ENCODE peak calls at places on chromosomes 3 and 15, in ten cellular contexts. V is NCI-H1092 treated with DMSO at 0.1 percent for 48 hours, B is Calu3, A is HS-27A, J is AG20443, H is AG04450, K is EL, Q is A549, X is Caki2, M is NCI-H1105. G is an unnamed sample.

GRCh38 chr3:156449712-156450574 is 105.0 kb downstream of the SSR3 start:
- DNase-seq in H (no peak), V (peak; percentile 5), Q (peak; percentile 28), B (peak; percentile 39), J (peak; percentile 44), A (no peak), M (peak; percentile 45), K (peak; percentile 33), X (peak; percentile 30), G (peak; percentile 50)

GRCh38 chr3:61409638-61410037 is 151.7 kb upstream of the PTPRG start:
- DNase-seq in A (no peak), M (no peak), J (no peak), X (no peak), B (no peak), K (no peak), Q (no peak), H (no peak), V (no peak), G (no peak)

GRCh38 chr15:78362716-78363426 is 22.7 kb downstream of the CRABP1 start:
- DNase-seq in X (no peak), H (no peak), B (no peak), K (no peak), Q (no peak), A (no peak), M (no peak), J (peak; percentile 31), V (no peak), G (no peak)

GRCh38 chr3:9397911-9398714 is 698 bp downstream of the SETD5 start:
- DNase-seq in A (peak; percentile 47), J (peak; percentile 11), H (no peak), X (peak; percentile 47), B (peak; percentile 14), V (peak; percentile 54), K (peak; percentile 44), Q (no peak), M (no peak), G (peak; percentile 32)

GRCh38 chr3:134910026-134910425 is 115.0 kb downstream of the EPHB1 start:
- DNase-seq in H (no peak), V (no peak), X (no peak), K (no peak), Q (no peak), J (no peak), B (no peak), M (no peak), A (no peak), G (no peak)

GRCh38 chr3:196127308-196128040 is 45.6 kb upstream of the TFRC start:
- DNase-seq in B (peak; percentile 17), V (no peak), H (no peak), A (no peak), J (no peak), Q (no peak), K (no peak), X (no peak), M (no peak), G (no peak)

GRCh38 chr3:108090701-108091497 is at the start of gene CD47:
- DNase-seq in J (peak; percentile 100), X (peak; percentile 73), M (peak; percentile 77), Q (peak; percentile 91), V (peak; percentile 89), B (peak; percentile 96), K (peak; percentile 89), H (peak; percentile 55), A (peak; percentile 53), G (peak; percentile 90)

GRCh38 chr3:15331606-15332404 is 581 bp downstream of the SH3BP5 start:
- DNase-seq in V (peak; percentile 39), H (no peak), X (no peak), A (no peak), J (peak; percentile 36), Q (peak; percentile 19), M (no peak), K (peak; percentile 37), B (peak; percentile 8), G (peak; percentile 13)

GRCh38 chr3:127462111-127462655 is 128.3 kb downstream of the TPRA1 start:
- DNase-seq in H (no peak), Q (no peak), K (no peak), J (no peak), V (no peak), A (no peak), M (no peak), B (no peak), X (no peak), G (no peak)

GRCh38 chr15:78437107-78437761 is 782 bp upstream of the IREB2 start:
- DNase-seq in X (no peak), M (no peak), H (no peak), K (no peak), V (no peak), A (no peak), J (peak; percentile 49), B (no peak), Q (peak; percentile 74), G (no peak)

GRCh38 chr3:13658681-13659080 is 109.8 kb downstream of the FBLN2 start:
- DNase-seq in H (no peak), J (no peak), M (no peak), A (no peak), V (no peak), Q (no peak), K (no peak), B (no peak), X (no peak), G (no peak)

GRCh38 chr3:37945803-37946530 is 44.6 kb upstream of the VILL start:
- DNase-seq in H (peak; percentile 33), X (peak; percentile 92), J (peak; percentile 52), A (peak; percentile 68), Q (peak; percentile 18), B (peak; percentile 80), K (peak; percentile 92), V (no peak), M (no peak), G (peak; percentile 96)

GRCh38 chr15:82538961-82539689 is 1.1 kb downstream of the RPS17 start:
- DNase-seq in K (no peak), V (no peak), B (no peak), J (no peak), A (no peak), M (no peak), H (no peak), Q (no peak), X (no peak), G (no peak)

GRCh38 chr3:197392961-197393360 is 94.5 kb upstream of the DLG1 start:
- DNase-seq in H (no peak), X (no peak), A (peak; percentile 30), M (no peak), B (no peak), K (peak; percentile 60), J (no peak), V (no peak), Q (no peak), G (no peak)

GRCh38 chr3:17577795-17578520 is 164.5 kb downstream of the TBC1D5 start:
- DNase-seq in V (no peak), J (no peak), B (no peak), K (peak; percentile 15), M (no peak), X (no peak), Q (no peak), A (no peak), H (no peak), G (no peak)

GRCh38 chr3:178966299-178967183 is 105.1 kb downstream of the ZMAT3 start:
- DNase-seq in B (no peak), Q (no peak), X (peak; percentile 65), M (peak; percentile 48), J (peak; percentile 26), K (peak; percentile 39), V (peak; percentile 54), A (no peak), H (no peak), G (peak; percentile 49)

GRCh38 chr15:60379466-60380274 is 18.1 kb downstream of the ANXA2 start:
- DNase-seq in H (peak; percentile 92), K (peak; percentile 98), B (peak; percentile 70), A (no peak), V (no peak), J (peak; percentile 74), X (peak; percentile 92), M (no peak), Q (no peak), G (peak; percentile 100)

GRCh38 chr3:94548581-94549316 is 485.9 kb downstream of the NSUN3 start:
- DNase-seq in B (no peak), A (no peak), J (no peak), K (no peak), V (no peak), X (no peak), H (no peak), M (no peak), Q (no peak), G (no peak)

GRCh38 chr3:120399372-120399771 is 50.2 kb upstream of the LRRC58 start:
- DNase-seq in V (no peak), K (no peak), B (no peak), A (no peak), X (no peak), M (no peak), J (no peak), H (no peak), Q (no peak), G (no peak)

GRCh38 chr15:89907289-89907688 is 5.5 kb downstream of the ARPIN start:
- DNase-seq in B (no peak), Q (no peak), K (no peak), V (no peak), M (no peak), H (no peak), X (no peak), J (no peak), A (no peak), G (no peak)

GRCh38 chr3:105798381-105798934 is 70.4 kb downstream of the CBLB start:
- DNase-seq in Q (no peak), M (no peak), J (no peak), B (no peak), K (no peak), V (no peak), H (no peak), X (no peak), A (no peak), G (no peak)

GRCh38 chr15:101501703-101502373 is 12.3 kb upstream of the PCSK6 start:
- DNase-seq in A (no peak), B (peak; percentile 68), Q (peak; percentile 87), K (peak; percentile 27), V (no peak), M (no peak), J (peak; percentile 78), H (no peak), X (no peak), G (no peak)

GRCh38 chr3:186593862-186594261 is 19.0 kb upstream of the AHSG start:
- DNase-seq in H (no peak), K (no peak), M (no peak), B (no peak), Q (no peak), A (no peak), V (no peak), J (no peak), X (no peak), G (no peak)

GRCh38 chr3:18501679-18502343 is 76.7 kb upstream of the SATB1 start:
- DNase-seq in B (no peak), X (no peak), J (no peak), M (no peak), Q (no peak), H (no peak), K (no peak), V (no peak), A (no peak), G (no peak)

GRCh38 chr3:66858656-66859381 is 139.3 kb upstream of the KBTBD8 start:
- DNase-seq in H (no peak), V (no peak), B (no peak), M (no peak), K (no peak), X (no peak), Q (no peak), A (no peak), J (no peak), G (peak; percentile 41)

GRCh38 chr3:38950585-38950984 is 101.2 kb downstream of the SCN11A start:
- DNase-seq in A (no peak), B (no peak), K (no peak), X (no peak), M (no peak), V (no peak), H (no peak), Q (no peak), J (no peak), G (no peak)

GRCh38 chr15:79028411-79028964 is 62.1 kb downstream of the RASGRF1 start:
- DNase-seq in M (peak; percentile 2), K (peak; percentile 48), X (peak; percentile 40), A (peak; percentile 52), V (peak; percentile 33), B (peak; percentile 61), J (peak; percentile 68), Q (peak; percentile 54), H (no peak), G (peak; percentile 47)

GRCh38 chr3:131735121-131735520 is 232.3 kb upstream of the MRPL3 start:
- DNase-seq in V (no peak), A (no peak), H (no peak), B (no peak), Q (no peak), J (peak; percentile 27), M (no peak), X (no peak), K (peak; percentile 71), G (peak; percentile 6)

G was measured in RPMI7951.